ENCODE peak calls at places on chromosomes 4 and X, in seven cellular contexts. F is naive B cell; Y is substantia nigra; E is stimulated activated CD8-positive, alpha-beta memory T cell treated with anti-CD3 and anti-CD28 coated beads, Interleukin-12 subunit alpha, Interleukin-12 subunit beta, amount 100 ng/mL, for 4 hours; D is fibroblast of pulmonary artery; U is NCI-H2029; N is tibial nerve. I is an unnamed sample.

GRCh38 chr4:158863296-158863695 is 94.5 kb downstream of the FNIP2 start:
- DNase-seq in N (no peak), U (peak), E (no peak), F (no peak), Y (no peak), D (no peak), I (no peak)

GRCh38 chrX:75582511-75582910 is 59.7 kb upstream of the ZDHHC15 start:
- DNase-seq in E (no peak), N (no peak), D (no peak), F (no peak), U (no peak), Y (no peak), I (no peak)

GRCh38 chr4:170202721-170203120 is 113.0 kb upstream of the AADAT start:
- DNase-seq in Y (no peak), U (no peak), F (peak), D (no peak), E (no peak), N (no peak), I (no peak)

GRCh38 chr4:41696131-41696530 is 52.4 kb downstream of the PHOX2B start:
- DNase-seq in Y (no peak), F (no peak), U (no peak), E (no peak), N (no peak), D (no peak), I (peak)

GRCh38 chr4:3766791-3767561 is 791 bp downstream of the ADRA2C start:
- DNase-seq in E (no peak), N (no peak), D (no peak), U (peak), F (no peak), Y (no peak), I (peak)

GRCh38 chr4:104353481-104353880 is 141.2 kb downstream of the CXXC4 start:
- DNase-seq in Y (no peak), D (no peak), U (no peak), N (no peak), E (no peak), F (no peak), I (no peak)

GRCh38 chrX:120456973-120457372 is 12.1 kb downstream of the LAMP2 start:
- DNase-seq in U (no peak), F (peak), D (no peak), E (no peak), N (no peak), Y (no peak), I (peak)

GRCh38 chr4:121792966-121793365 is 8.2 kb upstream of the EXOSC9 start:
- DNase-seq in E (no peak), Y (no peak), N (no peak), U (no peak), D (no peak), F (no peak), I (no peak)

GRCh38 chrX:51459125-51459524 is 37.3 kb downstream of the NUDT11 start:
- DNase-seq in U (no peak), Y (no peak), D (peak), F (no peak), N (no peak), E (no peak), I (peak)

GRCh38 chr4:148651991-148652390 is 209.8 kb upstream of the NR3C2 start:
- DNase-seq in N (no peak), F (no peak), U (no peak), D (no peak), E (no peak), Y (no peak), I (no peak)

GRCh38 chr4:79331126-79331876 is 5.4 kb upstream of the NAA11 start:
- DNase-seq in Y (no peak), N (no peak), U (no peak), D (peak), E (no peak), F (no peak), I (peak)

GRCh38 chrX:77276742-77277141 is 170.4 kb upstream of the FGF16 start:
- DNase-seq in U (no peak), N (no peak), E (no peak), Y (no peak), D (no peak), F (no peak), I (no peak)

GRCh38 chrX:39688576-39689373 is 409.0 kb downstream of the BCOR start:
- DNase-seq in D (peak), E (no peak), Y (peak), N (peak), U (peak), F (no peak), I (no peak)

GRCh38 chrX:6029014-6029413 is 199.7 kb downstream of the NLGN4X start:
- DNase-seq in D (no peak), N (no peak), Y (no peak), F (no peak), U (no peak), E (no peak), I (no peak)

GRCh38 chr4:1842993-1843448 is 12.9 kb downstream of the LETM1 start:
- DNase-seq in F (no peak), N (peak), Y (no peak), D (peak), E (no peak), U (no peak), I (peak)

GRCh38 chrX:24513416-24513815 is 48.3 kb downstream of the PDK3 start:
- DNase-seq in Y (no peak), U (no peak), F (no peak), N (no peak), E (no peak), D (no peak), I (no peak)

GRCh38 chr4:53066155-53066554 is 204.0 kb downstream of the RASL11B start:
- DNase-seq in E (no peak), N (no peak), Y (no peak), U (no peak), F (no peak), D (no peak), I (no peak)

GRCh38 chrX:45801554-45801953 is 600.9 kb upstream of the DIPK2B start:
- DNase-seq in U (peak), D (peak), N (no peak), E (no peak), F (no peak), Y (no peak), I (peak)

GRCh38 chrX:113001836-113002235 is 161.2 kb upstream of the AMOT start:
- DNase-seq in N (no peak), Y (no peak), D (no peak), E (no peak), F (no peak), U (no peak), I (no peak)

GRCh38 chr4:44186096-44186849 is 262.3 kb downstream of the KCTD8 start:
- DNase-seq in Y (no peak), U (no peak), E (no peak), F (no peak), N (no peak), D (no peak), I (no peak)

GRCh38 chr4:11368701-11369115 is 60.0 kb downstream of the HS3ST1 start:
- DNase-seq in D (no peak), Y (no peak), F (peak), E (no peak), N (no peak), U (no peak), I (no peak)

GRCh38 chr4:87118826-87119225 is 101.6 kb downstream of the KLHL8 start:
- DNase-seq in Y (no peak), N (no peak), U (peak), D (peak), E (no peak), F (no peak), I (peak)

GRCh38 chr4:172042714-172043114 is 229.5 kb downstream of the GALNTL6 start:
- DNase-seq in Y (no peak), D (no peak), U (peak), F (no peak), E (no peak), N (no peak), I (peak)

GRCh38 chr4:14871676-14872430 is 130.4 kb upstream of the CPEB2 start:
- DNase-seq in U (no peak), D (no peak), Y (no peak), E (peak), F (peak), N (no peak), I (peak)

GRCh38 chr4:165327211-165328100 is at the start of gene MSMO1:
- DNase-seq in N (peak), D (peak), U (peak), Y (peak), E (peak), F (peak), I (peak)

GRCh38 chr4:109113511-109113910 is 188.9 kb downstream of the COL25A1 start:
- DNase-seq in E (no peak), F (no peak), Y (no peak), U (no peak), D (peak), N (no peak), I (peak)

I was measured in fibroblast of mammary gland.